ENCODE peak calls at places on chromosomes 7 and 10, in six cellular contexts. R, S, T, D, F and K are unnamed samples. For H3K36me3, the result is how much of the 10 kb centered on the place peaks cover.

GRCh38 chr7:31562002-31562401 is 48.1 kb downstream of the ITPRID1 start:
- DNase-seq in R (no peak), F (no peak), S (no peak), D (no peak), T (no peak), K (no peak)

GRCh38 chr10:94080108-94080507 is 86.4 kb downstream of the PLCE1 start:
- DNase-seq in T (no peak), S (no peak), D (no peak), F (no peak), R (no peak), K (no peak)

GRCh38 chr7:94525917-94526316 is 16.3 kb downstream of the CASD1 start:
- DNase-seq in F (no peak), T (no peak), S (no peak), R (no peak), D (no peak), K (no peak)

GRCh38 chr7:66953044-66953427 is 32.0 kb downstream of the TMEM248 start:
- DNase-seq in F (no peak), R (no peak), S (no peak), D (no peak), T (no peak), K (no peak)

GRCh38 chr10:129305046-129305445 is 162.0 kb upstream of the MGMT start:
- DNase-seq in S (no peak), D (no peak), T (no peak), F (no peak), R (no peak), K (no peak)

GRCh38 chr10:48598243-48598935 is 6.5 kb downstream of the ARHGAP22 start:
- DNase-seq in F (no peak), R (no peak), T (peak), D (peak), S (no peak), K (no peak)

GRCh38 chr7:129363-130221 is 62.8 kb upstream of the FAM20C start:
- DNase-seq in D (no peak), R (no peak), T (no peak), S (no peak), F (no peak), K (no peak)

GRCh38 chr7:93245525-93246432 is 13.6 kb downstream of the VPS50 start:
- DNase-seq in S (no peak), D (no peak), R (peak), F (no peak), T (no peak), K (peak)

GRCh38 chr10:30151581-30152389 is 92.4 kb upstream of the JCAD start:
- DNase-seq in T (peak), S (no peak), F (peak), D (peak), R (no peak), K (no peak)

GRCh38 chr10:3111626-3112220 is 44.4 kb downstream of the PFKP start:
- DNase-seq in D (no peak), S (no peak), R (no peak), F (no peak), T (no peak), K (no peak)

GRCh38 chr10:4119107-4119506 is 334.1 kb upstream of the KLF6 start:
- DNase-seq in R (no peak), S (no peak), F (no peak), T (no peak), D (no peak), K (no peak)

GRCh38 chr10:62081322-62081945 is 179.9 kb downstream of the ARID5B start:
- DNase-seq in S (no peak), D (no peak), T (no peak), F (no peak), R (no peak), K (no peak)

GRCh38 chr10:119834188-119834587 is 38.5 kb downstream of the MCMBP start:
- DNase-seq in R (no peak), T (no peak), S (no peak), F (no peak), D (no peak), K (no peak)

GRCh38 chr7:8423057-8423456 is 10.4 kb upstream of the NXPH1 start:
- DNase-seq in T (no peak), D (no peak), R (no peak), F (no peak), S (no peak), K (no peak)

GRCh38 chr10:49220679-49221078 is 32.5 kb upstream of the TMEM273 start:
- DNase-seq in S (no peak), R (no peak), T (no peak), D (no peak), F (no peak), K (no peak)

GRCh38 chr10:133131754-133132710 is 28.0 kb upstream of the KNDC1 start:
- DNase-seq in F (no peak), T (no peak), S (no peak), D (no peak), R (no peak), K (peak)

GRCh38 chr10:50788951-50789904 is 49.5 kb downstream of the ASAH2B start:
- DNase-seq in F (no peak), S (no peak), T (no peak), R (no peak), D (no peak), K (peak)

GRCh38 chr10:28939352-28940157 is 262.2 kb downstream of the BAMBI start:
- DNase-seq in R (no peak), S (no peak), D (peak), F (no peak), T (peak), K (peak)

GRCh38 chr7:2259480-2259879 is 17.5 kb downstream of the NUDT1 start:
- DNase-seq in R (no peak), F (no peak), S (no peak), D (no peak), T (no peak), K (no peak)
- H3K4me3 ChIP-seq in R (no peak), F (no peak), S (no peak), D (no peak), T (no peak), K (no peak)

GRCh38 chr10:5959581-5960069 is 17.7 kb downstream of the IL15RA start:
- DNase-seq in R (no peak), T (peak), D (no peak), S (no peak), F (no peak), K (peak)

GRCh38 chr10:5961405-5962100 is 15.8 kb downstream of the IL15RA start:
- DNase-seq in F (no peak), D (no peak), R (no peak), S (no peak), T (no peak), K (no peak)

GRCh38 chr10:5958680-5959079 is 18.7 kb downstream of the IL15RA start:
- DNase-seq in R (no peak), D (peak), F (no peak), T (no peak), S (no peak), K (peak)

GRCh38 chr10:5959116-5959515 is 18.2 kb downstream of the IL15RA start:
- DNase-seq in T (peak), D (peak), R (no peak), S (no peak), F (no peak), K (no peak)

GRCh38 chr10:5960070-5960972 is 17.0 kb downstream of the IL15RA start:
- DNase-seq in T (peak), S (no peak), F (no peak), D (no peak), R (no peak), K (no peak)
- H3K36me3 ChIP-seq in T (under half), S (under half), F (under half), D (under half), R (under half), K (under half)

DNA sequence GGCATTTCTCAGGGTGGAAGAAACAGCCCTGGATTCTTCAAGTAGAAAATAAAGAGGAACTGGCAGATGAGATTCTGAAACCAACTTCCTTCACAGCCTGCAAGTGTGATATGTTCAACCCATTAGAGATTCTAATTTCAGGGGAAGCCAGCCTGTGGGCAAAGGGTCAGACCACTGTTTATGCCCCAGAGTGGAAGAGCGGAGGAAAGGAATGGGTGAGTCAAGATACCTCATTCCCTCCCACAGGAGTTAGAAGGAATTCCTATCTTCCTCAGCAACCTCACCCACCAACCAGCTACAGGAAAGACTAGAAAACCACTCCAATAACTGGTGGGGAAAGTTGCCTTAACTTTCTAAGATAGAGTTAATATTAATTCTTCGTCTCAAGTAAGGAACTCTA is 50.4 kb upstream of the BMPER start:
- DNase-seq in F (peak), S (no peak), R (no peak), T (no peak), D (no peak), K (no peak)
- H3K4me3 ChIP-seq in F (no peak), S (no peak), R (no peak), T (no peak), D (no peak), K (no peak)

DNA sequence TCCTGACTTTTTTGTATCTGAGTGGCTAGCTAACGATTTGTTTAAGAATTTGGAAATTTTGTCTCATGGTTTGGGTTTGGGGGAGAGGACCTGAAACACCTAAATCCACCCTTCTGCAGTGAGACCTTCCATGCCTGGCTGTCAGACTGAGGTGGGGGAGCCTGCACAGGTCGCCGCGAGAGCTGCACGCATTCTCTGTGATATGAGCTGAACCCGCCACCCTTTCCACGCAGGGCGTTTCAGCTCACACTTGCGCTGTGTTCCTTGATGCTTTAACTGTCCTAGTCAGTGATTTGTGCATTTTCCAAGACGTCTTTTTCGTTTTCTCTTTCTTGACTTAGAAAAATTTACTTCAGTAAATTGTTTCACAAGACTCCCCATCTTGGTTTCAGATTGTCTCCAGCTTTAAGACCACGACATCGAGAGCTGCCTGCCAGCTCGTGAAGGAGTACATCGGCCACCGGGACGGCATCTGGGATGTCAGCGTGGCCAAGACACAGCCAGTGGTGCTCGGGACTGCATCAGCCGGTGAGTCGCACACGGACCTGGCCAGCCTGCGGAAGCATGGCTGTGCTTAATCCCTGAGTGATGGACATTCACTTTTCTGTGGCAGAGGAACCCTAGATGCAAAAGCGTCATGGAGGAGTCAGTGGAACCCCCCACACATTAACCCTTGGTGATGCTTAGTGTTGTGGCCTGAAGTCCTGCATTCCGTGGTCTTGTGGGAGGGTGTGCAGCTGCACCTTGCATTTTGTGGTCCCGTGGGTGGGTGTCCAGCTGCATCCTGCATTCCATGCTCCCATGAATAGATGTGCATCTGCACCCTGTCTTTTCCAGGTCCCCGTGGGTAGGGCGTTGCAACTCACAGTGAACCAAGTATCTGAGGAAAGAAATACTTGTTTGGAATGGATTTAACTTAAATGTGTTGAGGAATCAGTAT is 28.1 kb downstream of the WDR37 start:
- DNase-seq in D (no peak), F (no peak), T (no peak), R (no peak), S (no peak), K (no peak)
- H3K36me3 ChIP-seq in D (under half), F (under half), T (half or more), R (half or more), S (half or more), K (under half)

DNA sequence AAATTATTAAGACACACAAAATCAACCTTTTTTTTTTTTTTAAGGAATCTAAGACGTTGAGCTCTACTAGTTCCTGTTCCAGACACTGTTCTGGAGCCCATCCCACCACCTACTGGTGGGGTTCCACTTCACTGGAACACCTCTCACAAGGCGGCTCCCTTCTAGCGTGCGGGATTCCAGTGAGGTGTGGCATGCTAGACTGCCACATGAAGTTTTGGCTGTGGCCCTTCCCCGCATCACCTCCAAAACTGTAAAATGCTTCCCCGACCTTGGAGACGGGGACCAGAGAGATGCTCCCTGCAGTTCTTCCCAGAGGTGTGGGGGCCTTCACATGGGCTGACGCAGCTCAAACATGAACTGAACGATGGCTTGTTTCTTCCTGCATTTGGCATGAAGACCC is 12.6 kb downstream of the FAM53B start:
- DNase-seq in R (no peak), F (no peak), T (no peak), D (no peak), S (no peak), K (no peak)
- H3K4me3 ChIP-seq in R (no peak), F (no peak), T (no peak), D (no peak), S (no peak), K (no peak)

GRCh38 chr10:109894516-109894915 is 28.8 kb downstream of the XPNPEP1 start:
- DNase-seq in D (no peak), T (no peak), S (no peak), R (no peak), F (no peak), K (no peak)
- H3K36me3 ChIP-seq in D (under half), T (under half), S (under half), R (under half), F (under half), K (under half)